ENCODE peak calls at places on chromosomes 2 and 18, in ten cellular contexts. B is astrocyte of the spinal cord, Y is AG20443, I is mammary epithelial cell, K is HT1080, R is frontal cortex, C is hippocampal formation, S is aorta, U is left cardiac atrium, D is mesenchymal stem cell. Q is an unnamed sample.

GRCh38 chr2:9473308-9473984 is 905 bp upstream of the IAH1 start:
- DNase-seq in B (no peak), Y (no peak), I (no peak), K (no peak), R (no peak), C (no peak), S (no peak), U (no peak), D (no peak), Q (no peak)

GRCh38 chr18:77105680-77106079 is 26.9 kb downstream of the MBP start:
- DNase-seq in B (no peak), Y (no peak), I (no peak), K (no peak), R (no peak), C (no peak), S (no peak), U (no peak), D (no peak), Q (no peak)

GRCh38 chr2:23475473-23475872 is 90.5 kb downstream of the KLHL29 start:
- DNase-seq in B (no peak), Y (no peak), I (no peak), K (no peak), R (no peak), C (no peak), S (no peak), U (no peak), D (no peak), Q (no peak)

GRCh38 chr2:45699032-45699658 is 47.7 kb downstream of the PRKCE start:
- DNase-seq in B (peak; percentile 76), Y (peak; percentile 71), I (peak; percentile 59), K (peak; percentile 89), R (no peak), C (no peak), S (no peak), U (no peak), D (peak; percentile 79), Q (no peak)

GRCh38 chr2:120238728-120239487 is 13.7 kb upstream of the RALB start:
- DNase-seq in B (peak; percentile 83), Y (peak; percentile 94), I (peak; percentile 78), K (peak; percentile 94), R (no peak), C (no peak), S (peak; percentile 72), U (peak; percentile 70), D (peak; percentile 77), Q (peak; percentile 84)

GRCh38 chr2:43343573-43344304 is 117.3 kb upstream of the ZFP36L2 start:
- DNase-seq in B (peak; percentile 94), Y (peak; percentile 84), I (peak; percentile 48), K (no peak), R (no peak), C (no peak), S (peak; percentile 86), U (peak; percentile 78), D (peak; percentile 76), Q (peak; percentile 86)

GRCh38 chr2:217157581-217157980 is 297.7 kb upstream of the TNP1 start:
- DNase-seq in B (no peak), Y (no peak), I (no peak), K (no peak), R (no peak), C (no peak), S (no peak), U (no peak), D (no peak), Q (no peak)

GRCh38 chr18:73737990-73738389 is 409.6 kb downstream of the FBXO15 start:
- DNase-seq in B (no peak), Y (no peak), I (peak; percentile 62), K (no peak), R (no peak), C (no peak), S (no peak), U (no peak), D (no peak), Q (no peak)

GRCh38 chr2:33015421-33016142 is 68.8 kb downstream of the LTBP1 start:
- DNase-seq in B (peak; percentile 62), Y (peak; percentile 74), I (peak; percentile 19), K (peak; percentile 11), R (no peak), C (no peak), S (no peak), U (no peak), D (peak; percentile 90), Q (no peak)

GRCh38 chr18:57687970-57688369 is 66.3 kb upstream of the NARS1 start:
- DNase-seq in B (no peak), Y (no peak), I (no peak), K (no peak), R (no peak), C (no peak), S (no peak), U (no peak), D (no peak), Q (no peak)

GRCh38 chr18:42414756-42415454 is 459.9 kb downstream of the PIK3C3 start:
- DNase-seq in B (peak; percentile 76), Y (peak; percentile 42), I (peak; percentile 79), K (no peak), R (no peak), C (no peak), S (no peak), U (peak; percentile 25), D (peak; percentile 95), Q (peak; percentile 36)

GRCh38 chr2:10581990-10582389 is 107.8 kb downstream of the NOL10 start:
- DNase-seq in B (no peak), Y (no peak), I (no peak), K (no peak), R (no peak), C (no peak), S (no peak), U (no peak), D (no peak), Q (no peak)

GRCh38 chr2:23412556-23413155 is 27.7 kb downstream of the KLHL29 start:
- DNase-seq in B (peak; percentile 49), Y (no peak), I (peak; percentile 47), K (peak; percentile 76), R (no peak), C (no peak), S (no peak), U (no peak), D (peak; percentile 46), Q (no peak)

GRCh38 chr18:9827856-9828793 is 57.6 kb upstream of the TXNDC2 start:
- DNase-seq in B (peak; percentile 99), Y (peak; percentile 87), I (peak; percentile 98), K (peak; percentile 97), R (no peak), C (no peak), S (peak; percentile 78), U (peak; percentile 65), D (peak; percentile 99), Q (peak; percentile 90)

GRCh38 chr18:46754188-46754587 is 2.7 kb downstream of the ST8SIA5 start:
- DNase-seq in B (no peak), Y (no peak), I (no peak), K (no peak), R (no peak), C (no peak), S (no peak), U (no peak), D (peak; percentile 16), Q (no peak)

GRCh38 chr2:69831354-69831905 is 2.0 kb downstream of the GMCL1 start:
- DNase-seq in B (peak; percentile 22), Y (no peak), I (no peak), K (peak; percentile 59), R (no peak), C (no peak), S (no peak), U (no peak), D (no peak), Q (no peak)

GRCh38 chr2:239122711-239123110 is 274.8 kb downstream of the TWIST2 start:
- DNase-seq in B (no peak), Y (no peak), I (no peak), K (no peak), R (no peak), C (no peak), S (no peak), U (no peak), D (no peak), Q (no peak)

GRCh38 chr2:9752441-9753275 is 90.6 kb upstream of the TAF1B start:
- DNase-seq in B (peak; percentile 51), Y (peak; percentile 89), I (peak; percentile 97), K (peak; percentile 96), R (no peak), C (no peak), S (peak; percentile 54), U (no peak), D (no peak), Q (no peak)

GRCh38 chr2:2880938-2881337 is 496.7 kb downstream of the EIPR1 start:
- DNase-seq in B (no peak), Y (no peak), I (no peak), K (no peak), R (no peak), C (no peak), S (no peak), U (no peak), D (no peak), Q (no peak)

GRCh38 chr18:46571756-46572155 is 85.3 kb downstream of the LOXHD1 start:
- DNase-seq in B (no peak), Y (no peak), I (no peak), K (no peak), R (no peak), C (no peak), S (no peak), U (no peak), D (no peak), Q (no peak)

GRCh38 chr2:231930601-231931281 is 4.5 kb upstream of the NPPC start:
- DNase-seq in B (no peak), Y (peak; percentile 7), I (no peak), K (no peak), R (no peak), C (no peak), S (no peak), U (peak; percentile 52), D (no peak), Q (no peak)

GRCh38 chr2:152864601-152865000 is 146.2 kb downstream of the ARL6IP6 start:
- DNase-seq in B (no peak), Y (no peak), I (no peak), K (no peak), R (no peak), C (no peak), S (no peak), U (no peak), D (no peak), Q (no peak)

GRCh38 chr2:42859006-42859552 is 66.7 kb upstream of the HAAO start:
- DNase-seq in B (peak; percentile 84), Y (peak; percentile 70), I (peak; percentile 63), K (peak; percentile 66), R (peak; percentile 54), C (no peak), S (no peak), U (no peak), D (peak; percentile 76), Q (peak; percentile 59)

GRCh38 chr2:181780159-181781081 is 100.1 kb upstream of the NEUROD1 start:
- DNase-seq in B (peak; percentile 79), Y (no peak), I (no peak), K (peak; percentile 14), R (no peak), C (no peak), S (no peak), U (no peak), D (peak; percentile 83), Q (peak; percentile 11)

GRCh38 chr2:7595181-7595580 is 678.0 kb downstream of the RNF144A start:
- DNase-seq in B (no peak), Y (no peak), I (no peak), K (no peak), R (no peak), C (no peak), S (no peak), U (no peak), D (no peak), Q (no peak)

GRCh38 chr2:188383158-188383557 is 91.5 kb downstream of the GULP1 start:
- DNase-seq in B (peak; percentile 12), Y (no peak), I (no peak), K (no peak), R (no peak), C (no peak), S (no peak), U (no peak), D (peak; percentile 34), Q (no peak)

GRCh38 chr2:177165731-177166711 is 46.6 kb upstream of the HNRNPA3 start:
- DNase-seq in B (peak; percentile 40), Y (no peak), I (no peak), K (peak; percentile 70), R (no peak), C (peak; percentile 76), S (peak; percentile 58), U (no peak), D (peak; percentile 47), Q (peak; percentile 59)

GRCh38 chr2:192499476-192499875 is 304.7 kb upstream of the TMEFF2 start:
- DNase-seq in B (peak; percentile 35), Y (no peak), I (peak; percentile 51), K (peak; percentile 25), R (no peak), C (no peak), S (no peak), U (no peak), D (peak; percentile 63), Q (no peak)